ENCODE peak calls at places on chromosomes 16 and 17, in seven cellular contexts. One of them, this sample, is unnamed.

GRCh38 chr16:56742030-56742984 is 12.4 kb downstream of the NUP93 start:
- DNase-seq in suprapubic skin: no peak
- DNase-seq in vagina: no peak
- DNase-seq in iPS DF 6.9: no peak
- DNase-seq in left ventricle myocardium inferior: no peak
- DNase-seq in GM06990: no peak
- DNase-seq in sigmoid colon: no peak
- DNase-seq in this sample: no peak

GRCh38 chr16:75555213-75555706 is 792 bp downstream of the TMEM231 start:
- DNase-seq in suprapubic skin: peak; percentile 83
- DNase-seq in vagina: no peak
- DNase-seq in iPS DF 6.9: peak; percentile 88
- DNase-seq in left ventricle myocardium inferior: peak; percentile 84
- DNase-seq in GM06990: no peak
- DNase-seq in sigmoid colon: peak; percentile 91
- DNase-seq in this sample: peak; percentile 95

GRCh38 chr17:77473615-77474226 is 333.0 kb downstream of the SEC14L1 start:
- DNase-seq in suprapubic skin: no peak
- DNase-seq in vagina: no peak
- DNase-seq in iPS DF 6.9: no peak
- DNase-seq in left ventricle myocardium inferior: no peak
- DNase-seq in GM06990: no peak
- DNase-seq in sigmoid colon: no peak
- DNase-seq in this sample: no peak

GRCh38 chr17:76467366-76467765 is at the start of gene AANAT:
- DNase-seq in suprapubic skin: no peak
- DNase-seq in vagina: no peak
- DNase-seq in iPS DF 6.9: no peak
- DNase-seq in left ventricle myocardium inferior: no peak
- DNase-seq in GM06990: no peak
- DNase-seq in sigmoid colon: no peak
- DNase-seq in this sample: no peak

GRCh38 chr17:59428896-59429460 is 97.5 kb downstream of the YPEL2 start:
- DNase-seq in suprapubic skin: no peak
- DNase-seq in vagina: no peak
- DNase-seq in iPS DF 6.9: no peak
- DNase-seq in left ventricle myocardium inferior: no peak
- DNase-seq in GM06990: no peak
- DNase-seq in sigmoid colon: no peak
- DNase-seq in this sample: no peak

GRCh38 chr16:17228048-17228707 is 242.6 kb downstream of the XYLT1 start:
- DNase-seq in suprapubic skin: no peak
- DNase-seq in vagina: no peak
- DNase-seq in iPS DF 6.9: no peak
- DNase-seq in left ventricle myocardium inferior: no peak
- DNase-seq in GM06990: no peak
- DNase-seq in sigmoid colon: no peak
- DNase-seq in this sample: no peak

GRCh38 chr16:83963277-83964119 is 4.5 kb upstream of the NECAB2 start:
- DNase-seq in suprapubic skin: no peak
- DNase-seq in vagina: no peak
- DNase-seq in iPS DF 6.9: no peak
- DNase-seq in left ventricle myocardium inferior: peak; percentile 53
- DNase-seq in GM06990: no peak
- DNase-seq in sigmoid colon: no peak
- DNase-seq in this sample: no peak

GRCh38 chr17:50588391-50589111 is 28.0 kb downstream of the CACNA1G start:
- DNase-seq in suprapubic skin: no peak
- DNase-seq in vagina: no peak
- DNase-seq in iPS DF 6.9: no peak
- DNase-seq in left ventricle myocardium inferior: peak; percentile 38
- DNase-seq in GM06990: no peak
- DNase-seq in sigmoid colon: no peak
- DNase-seq in this sample: no peak

GRCh38 chr16:64121473-64121872 is 1000.4 kb downstream of the CDH11 start:
- DNase-seq in suprapubic skin: no peak
- DNase-seq in vagina: no peak
- DNase-seq in iPS DF 6.9: no peak
- DNase-seq in left ventricle myocardium inferior: no peak
- DNase-seq in GM06990: no peak
- DNase-seq in sigmoid colon: no peak
- DNase-seq in this sample: no peak

GRCh38 chr16:11155284-11155806 is 100.7 kb downstream of the SOCS1 start:
- DNase-seq in suprapubic skin: no peak
- DNase-seq in vagina: no peak
- DNase-seq in iPS DF 6.9: no peak
- DNase-seq in left ventricle myocardium inferior: no peak
- DNase-seq in GM06990: no peak
- DNase-seq in sigmoid colon: no peak
- DNase-seq in this sample: no peak

GRCh38 chr16:49282690-49283375 is 1.2 kb upstream of the CBLN1 start:
- DNase-seq in suprapubic skin: no peak
- DNase-seq in vagina: no peak
- DNase-seq in iPS DF 6.9: no peak
- DNase-seq in left ventricle myocardium inferior: no peak
- DNase-seq in GM06990: no peak
- DNase-seq in sigmoid colon: no peak
- DNase-seq in this sample: no peak

GRCh38 chr17:13031718-13032350 is 14.0 kb upstream of the ELAC2 start:
- DNase-seq in suprapubic skin: no peak
- DNase-seq in vagina: no peak
- DNase-seq in iPS DF 6.9: no peak
- DNase-seq in left ventricle myocardium inferior: peak; percentile 39
- DNase-seq in GM06990: no peak
- DNase-seq in sigmoid colon: peak; percentile 71
- DNase-seq in this sample: no peak

DNA sequence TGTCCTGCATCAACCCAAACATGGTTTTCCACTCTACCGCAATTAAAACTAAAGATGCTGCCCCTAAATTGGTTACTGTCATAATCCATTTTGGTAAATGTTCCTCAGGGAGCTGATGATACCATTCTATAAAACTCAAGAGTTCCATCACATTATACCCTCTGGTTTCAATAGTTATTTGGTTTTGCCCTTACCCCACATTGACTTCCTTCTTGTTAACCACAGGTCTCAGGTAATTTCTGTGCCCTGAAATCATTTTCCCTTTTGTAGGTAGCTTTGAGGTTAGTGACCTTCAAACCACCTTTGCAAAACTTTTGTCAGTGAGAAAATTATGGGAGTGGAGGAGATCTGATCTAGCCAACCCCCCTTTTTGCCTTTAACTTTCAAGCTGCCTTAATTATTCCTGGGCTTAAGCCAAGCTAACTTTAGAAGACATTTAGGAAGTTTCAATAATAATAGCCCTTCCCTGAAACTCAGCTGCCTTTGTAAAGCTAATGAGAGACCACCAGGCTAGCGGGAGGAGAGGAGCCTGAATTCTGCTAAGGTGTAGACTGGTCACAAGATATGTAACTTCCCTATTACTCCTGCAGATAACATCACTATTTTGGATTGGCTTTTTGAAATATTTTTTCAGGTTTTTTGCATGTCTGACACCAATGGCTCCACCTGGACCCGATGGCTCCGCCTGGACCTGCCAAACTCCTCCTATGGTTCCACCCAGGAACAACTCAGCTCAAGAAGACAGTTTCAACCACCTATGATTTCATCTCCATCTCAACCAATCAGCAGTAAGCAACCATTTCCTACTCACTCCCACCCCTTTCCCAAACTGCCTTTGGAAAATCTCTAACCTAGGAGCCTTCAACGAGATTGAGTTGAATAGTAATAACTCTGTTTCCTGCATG is 224.9 kb downstream of the HS3ST3B1 start:
- DNase-seq in suprapubic skin: no peak
- DNase-seq in vagina: no peak
- DNase-seq in iPS DF 6.9: peak; percentile 82
- DNase-seq in left ventricle myocardium inferior: no peak
- DNase-seq in GM06990: no peak
- DNase-seq in sigmoid colon: no peak
- DNase-seq in this sample: no peak
- H3K27me3 ChIP-seq in suprapubic skin: no peaks in the 10 kb centered on the region
- H3K27me3 ChIP-seq in vagina: no peaks in the 10 kb centered on the region
- H3K27me3 ChIP-seq in iPS DF 6.9: no peaks in the 10 kb centered on the region
- H3K27me3 ChIP-seq in left ventricle myocardium inferior: no peaks in the 10 kb centered on the region
- H3K27me3 ChIP-seq in GM06990: no peaks in the 10 kb centered on the region
- H3K27me3 ChIP-seq in sigmoid colon: no peaks in the 10 kb centered on the region
- H3K27me3 ChIP-seq in this sample: no peaks in the 10 kb centered on the region

GRCh38 chr16:165218-165538 is 600 bp upstream of the HBM start:
- DNase-seq in suprapubic skin: no peak
- DNase-seq in vagina: no peak
- DNase-seq in iPS DF 6.9: no peak
- DNase-seq in left ventricle myocardium inferior: no peak
- DNase-seq in GM06990: no peak
- DNase-seq in sigmoid colon: no peak
- DNase-seq in this sample: no peak
- H3K27me3 ChIP-seq in suprapubic skin: peaks cover 66% of the 10 kb centered on the region
- H3K27me3 ChIP-seq in vagina: peaks cover 26% of the 10 kb centered on the region
- H3K27me3 ChIP-seq in iPS DF 6.9: peaks cover 36% of the 10 kb centered on the region
- H3K27me3 ChIP-seq in left ventricle myocardium inferior: peaks cover 75% of the 10 kb centered on the region
- H3K27me3 ChIP-seq in GM06990: peaks cover 2% of the 10 kb centered on the region
- H3K27me3 ChIP-seq in sigmoid colon: peaks cover 55% of the 10 kb centered on the region
- H3K27me3 ChIP-seq in this sample: peaks cover 37% of the 10 kb centered on the region

GRCh38 chr17:61384384-61385090 is 15.1 kb upstream of the TBX2 start:
- DNase-seq in suprapubic skin: no peak
- DNase-seq in vagina: no peak
- DNase-seq in iPS DF 6.9: no peak
- DNase-seq in left ventricle myocardium inferior: no peak
- DNase-seq in GM06990: no peak
- DNase-seq in sigmoid colon: no peak
- DNase-seq in this sample: no peak
- H3K27me3 ChIP-seq in suprapubic skin: no peaks in the 10 kb centered on the region
- H3K27me3 ChIP-seq in vagina: no peaks in the 10 kb centered on the region
- H3K27me3 ChIP-seq in iPS DF 6.9: no peaks in the 10 kb centered on the region
- H3K27me3 ChIP-seq in left ventricle myocardium inferior: peaks cover 27% of the 10 kb centered on the region
- H3K27me3 ChIP-seq in GM06990: no peaks in the 10 kb centered on the region
- H3K27me3 ChIP-seq in sigmoid colon: peaks cover 11% of the 10 kb centered on the region
- H3K27me3 ChIP-seq in this sample: no peaks in the 10 kb centered on the region

GRCh38 chr16:54589326-54589725 is 302.7 kb upstream of the IRX3 start:
- DNase-seq in suprapubic skin: no peak
- DNase-seq in vagina: peak; percentile 40
- DNase-seq in iPS DF 6.9: no peak
- DNase-seq in left ventricle myocardium inferior: no peak
- DNase-seq in GM06990: no peak
- DNase-seq in sigmoid colon: no peak
- DNase-seq in this sample: no peak

GRCh38 chr16:54588026-54588425 is 301.4 kb upstream of the IRX3 start:
- DNase-seq in suprapubic skin: no peak
- DNase-seq in vagina: peak; percentile 34
- DNase-seq in iPS DF 6.9: no peak
- DNase-seq in left ventricle myocardium inferior: no peak
- DNase-seq in GM06990: no peak
- DNase-seq in sigmoid colon: no peak
- DNase-seq in this sample: no peak

GRCh38 chr16:54590836-54591235 is 304.2 kb upstream of the IRX3 start:
- DNase-seq in suprapubic skin: no peak
- DNase-seq in vagina: no peak
- DNase-seq in iPS DF 6.9: no peak
- DNase-seq in left ventricle myocardium inferior: no peak
- DNase-seq in GM06990: no peak
- DNase-seq in sigmoid colon: no peak
- DNase-seq in this sample: no peak

GRCh38 chr16:54594646-54595381 is 308.2 kb upstream of the IRX3 start:
- DNase-seq in suprapubic skin: no peak
- DNase-seq in vagina: peak; percentile 91
- DNase-seq in iPS DF 6.9: no peak
- DNase-seq in left ventricle myocardium inferior: no peak
- DNase-seq in GM06990: no peak
- DNase-seq in sigmoid colon: no peak
- DNase-seq in this sample: no peak

DNA sequence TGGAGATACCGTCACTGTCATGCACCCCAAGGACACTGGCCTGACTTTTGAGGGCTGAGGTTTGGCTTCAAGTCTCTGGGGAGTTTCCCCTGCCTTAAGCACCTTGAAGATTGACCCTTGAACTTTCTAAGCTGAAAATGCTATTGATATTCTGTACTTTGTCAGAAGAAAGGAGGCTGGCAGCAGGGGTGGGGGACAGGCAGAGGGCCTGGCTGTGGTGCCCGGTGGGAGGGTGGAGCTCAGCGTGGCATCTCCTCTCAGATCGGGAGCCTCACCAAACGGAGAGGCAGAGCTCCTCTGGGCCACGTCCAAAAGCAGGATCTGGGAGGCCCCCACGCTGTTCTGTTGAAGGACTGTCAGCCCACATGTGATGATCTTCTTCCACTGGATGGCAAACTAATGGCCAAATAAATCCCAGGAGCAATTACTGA is 305.2 kb upstream of the IRX3 start:
- DNase-seq in suprapubic skin: no peak
- DNase-seq in vagina: peak; percentile 55
- DNase-seq in iPS DF 6.9: no peak
- DNase-seq in left ventricle myocardium inferior: no peak
- DNase-seq in GM06990: no peak
- DNase-seq in sigmoid colon: no peak
- DNase-seq in this sample: no peak
- H3K27me3 ChIP-seq in suprapubic skin: peaks cover 18% of the 10 kb centered on the region
- H3K27me3 ChIP-seq in vagina: no peaks in the 10 kb centered on the region
- H3K27me3 ChIP-seq in iPS DF 6.9: no peaks in the 10 kb centered on the region
- H3K27me3 ChIP-seq in left ventricle myocardium inferior: peaks cover 26% of the 10 kb centered on the region
- H3K27me3 ChIP-seq in GM06990: no peaks in the 10 kb centered on the region
- H3K27me3 ChIP-seq in sigmoid colon: no peaks in the 10 kb centered on the region
- H3K27me3 ChIP-seq in this sample: no peaks in the 10 kb centered on the region

GRCh38 chr16:66914541-66914940 is 4.1 kb downstream of the CDH16 start:
- DNase-seq in suprapubic skin: no peak
- DNase-seq in vagina: no peak
- DNase-seq in iPS DF 6.9: no peak
- DNase-seq in left ventricle myocardium inferior: no peak
- DNase-seq in GM06990: no peak
- DNase-seq in sigmoid colon: no peak
- DNase-seq in this sample: no peak
- H3K27me3 ChIP-seq in suprapubic skin: peaks cover 4% of the 10 kb centered on the region
- H3K27me3 ChIP-seq in vagina: no peaks in the 10 kb centered on the region
- H3K27me3 ChIP-seq in iPS DF 6.9: no peaks in the 10 kb centered on the region
- H3K27me3 ChIP-seq in left ventricle myocardium inferior: no peaks in the 10 kb centered on the region
- H3K27me3 ChIP-seq in GM06990: no peaks in the 10 kb centered on the region
- H3K27me3 ChIP-seq in sigmoid colon: no peaks in the 10 kb centered on the region
- H3K27me3 ChIP-seq in this sample: no peaks in the 10 kb centered on the region